ENCODE peak calls at places on chromosomes 16 and 17, in six cellular contexts. B is OCI-LY7, Q is MM.1S, C is HCT116, H is PC-3, Y is GM23248. N is an unnamed sample. For H3K4me1, the result is how much of the 10 kb centered on the place peaks cover.

GRCh38 chr17:34081269-34081668 is 173.8 kb upstream of the CCL2 start:
- DNase-seq in B (peak), Q (no peak), C (no peak), H (peak), Y (peak), N (peak)

GRCh38 chr16:84836967-84837366 is 17.2 kb downstream of the CRISPLD2 start:
- DNase-seq in B (no peak), Q (no peak), C (no peak), H (no peak), Y (no peak), N (no peak)

GRCh38 chr17:31596382-31597323 is 205.2 kb downstream of the RAB11FIP4 start:
- DNase-seq in B (peak), Q (peak), C (peak), H (peak), Y (peak), N (peak)

GRCh38 chr17:42989726-42990652 is 8.2 kb upstream of the RPL27 start:
- DNase-seq in B (no peak), Q (no peak), C (no peak), H (peak), Y (peak), N (no peak)

GRCh38 chr16:87438611-87438985 is 46.5 kb downstream of the MAP1LC3B start:
- DNase-seq in B (no peak), Q (no peak), C (no peak), H (no peak), Y (no peak), N (no peak)

GRCh38 chr17:19381361-19381740 is 3.1 kb downstream of the MAPK7 start:
- DNase-seq in B (no peak), Q (no peak), C (no peak), H (no peak), Y (no peak), N (no peak)

GRCh38 chr17:50903604-50904521 is 37.7 kb upstream of the TOB1 start:
- DNase-seq in B (peak), Q (no peak), C (no peak), H (peak), Y (peak), N (no peak)

GRCh38 chr17:72618018-72618509 is 474.4 kb downstream of the SLC39A11 start:
- DNase-seq in B (no peak), Q (no peak), C (peak), H (peak), Y (peak), N (peak)

GRCh38 chr17:33520404-33521032 is 227.4 kb upstream of the ASIC2 start:
- DNase-seq in B (peak), Q (peak), C (no peak), H (peak), Y (peak), N (peak)

GRCh38 chr17:76672270-76672851 is 28.8 kb upstream of the ST6GALNAC1 start:
- DNase-seq in B (peak), Q (peak), C (no peak), H (peak), Y (peak), N (no peak)

GRCh38 chr16:65070831-65071230 is 51.0 kb downstream of the CDH11 start:
- DNase-seq in B (no peak), Q (no peak), C (no peak), H (peak), Y (peak), N (no peak)

GRCh38 chr16:1170076-1170418 is 17.1 kb downstream of the CACNA1H start:
- DNase-seq in B (no peak), Q (no peak), C (no peak), H (no peak), Y (no peak), N (peak)

GRCh38 chr16:86325895-86326294 is 184.4 kb upstream of the FOXF1 start:
- DNase-seq in B (no peak), Q (no peak), C (no peak), H (no peak), Y (no peak), N (no peak)

DNA sequence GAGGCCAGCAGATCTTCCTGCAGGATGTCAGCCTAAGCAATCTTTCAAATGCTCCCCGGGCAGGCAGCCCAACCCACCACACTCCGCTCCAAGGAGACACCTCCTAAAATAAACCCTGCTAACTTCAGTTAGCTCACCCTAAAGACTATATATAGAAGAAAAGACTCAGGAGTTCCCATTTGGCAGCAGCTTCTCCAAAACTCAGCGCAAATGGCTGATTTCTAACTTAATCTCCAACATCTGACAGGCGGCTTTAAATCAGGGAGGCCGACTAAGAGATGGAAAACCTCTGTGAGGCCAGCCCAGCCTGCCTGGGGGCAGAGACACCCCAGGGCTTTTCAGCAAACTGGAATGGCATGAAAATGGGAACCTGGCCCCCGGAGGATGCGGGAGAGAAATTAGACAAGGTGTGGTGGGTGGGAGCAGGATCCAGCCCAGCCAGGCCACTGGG is 91.6 kb downstream of the XYLT1 start:
- DNase-seq in B (no peak), Q (no peak), C (no peak), H (no peak), Y (peak), N (no peak)
- H3K4me2 ChIP-seq in B (no peak), Q (peak), C (no peak), H (no peak), Y (peak), N (peak)

GRCh38 chr17:68456529-68457167 is 648 bp downstream of the WIPI1 start:
- DNase-seq in B (no peak), Q (peak), C (peak), H (peak), Y (peak), N (peak)
- H3K4me1 ChIP-seq in B (half or more), Q (under half), C (under half), H (under half), Y (under half), N (under half)

DNA sequence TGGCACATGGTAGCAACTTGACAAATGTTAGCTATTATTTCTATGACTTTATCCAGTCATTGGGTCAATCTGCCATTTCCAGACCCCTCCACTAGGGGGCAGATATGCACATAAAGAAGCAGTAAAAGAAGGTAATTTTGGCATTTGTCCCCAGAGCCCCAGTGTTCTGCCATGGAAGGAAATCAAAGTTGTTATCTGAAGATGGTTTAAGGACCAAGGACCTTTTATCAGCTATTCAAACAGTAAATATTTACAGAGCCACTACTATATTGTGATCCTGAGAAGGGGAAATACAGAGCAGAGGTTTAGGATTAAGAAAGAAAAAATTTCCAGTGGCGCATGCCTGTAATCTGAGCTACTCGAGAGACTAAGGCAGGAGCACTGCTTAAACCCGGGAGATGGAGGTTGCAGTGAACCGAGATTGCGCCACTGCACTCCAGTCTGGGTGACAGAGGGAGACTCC is 20.0 kb downstream of the TRAF4 start:
- DNase-seq in B (peak), Q (peak), C (peak), H (peak), Y (peak), N (peak)
- TF ChIP-seq EZH2phosphoT487 in B (no peak), Q (no peak), C (no peak), H (no peak), Y (no peak), N (no peak)

GRCh38 chr16:22797551-22797950 is 16.4 kb upstream of the HS3ST2 start:
- DNase-seq in B (no peak), Q (no peak), C (no peak), H (peak), Y (no peak), N (no peak)
- H3K4me2 ChIP-seq in B (no peak), Q (no peak), C (no peak), H (no peak), Y (no peak), N (no peak)

GRCh38 chr17:63633742-63634141 is 11.5 kb downstream of the MAP3K3 start:
- DNase-seq in B (no peak), Q (no peak), C (no peak), H (no peak), Y (no peak), N (no peak)

GRCh38 chr17:63629627-63630026 is 7.4 kb downstream of the MAP3K3 start:
- DNase-seq in B (no peak), Q (no peak), C (no peak), H (no peak), Y (no peak), N (no peak)

GRCh38 chr17:63634163-63634562 is 11.9 kb downstream of the MAP3K3 start:
- DNase-seq in B (no peak), Q (no peak), C (no peak), H (no peak), Y (no peak), N (peak)

GRCh38 chr17:63631626-63632025 is 9.4 kb downstream of the MAP3K3 start:
- DNase-seq in B (no peak), Q (no peak), C (no peak), H (no peak), Y (no peak), N (peak)

GRCh38 chr17:63631062-63631461 is 8.8 kb downstream of the MAP3K3 start:
- DNase-seq in B (no peak), Q (no peak), C (no peak), H (no peak), Y (no peak), N (no peak)
- H3K4me1 ChIP-seq in B (under half), Q (under half), C (under half), H (under half), Y (under half), N (under half)

DNA sequence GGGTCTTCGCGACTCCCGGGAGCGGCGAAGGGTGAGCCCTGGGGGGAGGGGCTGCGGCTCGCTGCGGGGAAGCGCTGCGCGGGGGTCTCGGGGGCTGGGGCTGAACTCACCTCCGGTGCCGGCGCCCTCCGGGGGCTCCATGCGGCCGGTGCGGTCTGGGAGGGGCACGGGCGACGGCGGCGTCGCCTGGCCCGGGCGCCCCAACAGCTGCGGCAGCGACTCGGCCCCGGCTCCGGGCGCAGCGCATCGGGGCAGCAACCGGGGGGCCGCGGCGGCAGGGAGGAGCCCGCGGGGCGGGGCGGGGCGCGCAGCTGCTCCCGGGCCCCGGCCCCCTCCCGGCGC is at the start of gene DBNDD1:
- DNase-seq in B (no peak), Q (no peak), C (no peak), H (no peak), Y (no peak), N (no peak)
- TF ChIP-seq EZH2phosphoT487 in B (no peak), Q (no peak), C (no peak), H (no peak), Y (no peak), N (no peak)

DNA sequence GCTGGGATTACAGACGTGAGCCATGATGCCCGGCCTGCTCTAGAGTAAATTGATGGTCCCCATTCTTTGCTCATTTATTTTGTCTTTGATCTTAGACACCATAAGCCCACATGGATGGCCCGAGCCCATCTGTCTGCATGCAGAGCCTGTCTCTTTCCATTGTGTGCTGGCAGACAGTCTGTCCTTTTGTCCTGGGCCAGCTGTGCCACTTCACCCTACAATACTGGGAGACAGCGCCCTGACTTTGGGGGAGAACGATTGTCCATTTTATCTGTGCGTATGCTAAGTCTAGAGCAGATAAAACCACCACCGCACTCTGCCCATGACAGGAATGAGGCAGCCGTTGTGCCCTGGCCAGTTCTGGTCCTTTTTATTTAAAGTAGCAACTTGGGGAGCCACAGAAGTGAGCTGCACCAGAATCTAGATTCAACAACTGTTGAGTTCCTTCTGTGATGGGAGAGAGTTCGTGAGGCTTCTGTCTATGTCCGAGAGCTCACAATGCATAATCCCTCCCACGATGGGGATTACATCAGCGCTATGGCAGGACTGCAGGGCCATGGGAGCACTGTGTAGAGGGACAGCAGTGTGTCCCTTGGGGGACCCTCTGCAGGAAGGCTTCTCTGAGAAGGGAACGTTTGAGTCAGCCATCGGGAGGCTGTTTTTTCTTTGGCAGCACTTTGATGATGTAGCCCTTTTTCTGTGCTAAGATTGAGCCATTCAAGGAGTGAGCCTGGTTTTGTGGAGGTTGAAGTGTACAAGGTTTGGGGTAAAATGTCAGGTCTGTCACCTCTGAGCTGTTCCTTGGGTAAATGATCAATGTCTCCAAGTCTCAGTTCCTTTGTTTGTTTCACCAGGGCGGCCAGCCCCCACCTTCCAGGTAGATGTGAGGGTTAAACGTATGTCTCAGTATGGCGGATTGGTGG is 13.0 kb downstream of the SNX29 start:
- DNase-seq in B (no peak), Q (no peak), C (no peak), H (no peak), Y (no peak), N (peak)
- H3K4me2 ChIP-seq in B (no peak), Q (no peak), C (no peak), H (no peak), Y (no peak), N (no peak)

DNA sequence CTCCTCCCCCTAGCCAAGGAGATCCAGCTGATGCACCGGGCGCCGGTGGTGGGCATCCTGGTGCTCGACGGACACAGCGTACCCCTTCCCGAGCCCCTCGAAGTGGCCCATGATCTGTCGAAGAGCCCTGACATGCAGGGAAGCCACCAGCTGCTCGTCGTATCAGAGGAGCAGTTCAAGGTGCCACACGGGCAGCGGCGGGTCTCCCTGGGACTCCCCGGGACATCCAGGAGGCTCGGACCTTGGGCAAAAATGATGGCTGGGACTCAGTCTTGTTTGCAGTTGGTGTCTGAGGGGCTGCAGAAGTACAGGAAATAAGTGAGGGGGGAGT is 15.8 kb upstream of the MYO15B start:
- DNase-seq in B (no peak), Q (no peak), C (no peak), H (no peak), Y (no peak), N (no peak)
- H3K4me1 ChIP-seq in B (under half), Q (under half), C (under half), H (under half), Y (under half), N (under half)